ENCODE peak calls at places on chromosomes 2 and 18, in five cellular contexts. One of them, this sample, is unnamed.
A peak's percentile ranks its signal among the peaks of the same experiment; 100 is the strongest.

GRCh38 chr2:48812376-48812775 is 56.9 kb upstream of the LHCGR start:
- DNase-seq in foreskin melanocyte: no peak
- DNase-seq in activated CD4-positive, alpha-beta T cell treated with anti-CD3 and anti-CD28 coated beads for 1 hour: no peak
- DNase-seq in left ventricle myocardium superior: no peak
- DNase-seq in Kasumi-1: no peak
- DNase-seq in this sample: no peak

GRCh38 chr2:226791056-226791486 is 8.5 kb downstream of the IRS1 start:
- DNase-seq in foreskin melanocyte: peak; percentile 80
- DNase-seq in activated CD4-positive, alpha-beta T cell treated with anti-CD3 and anti-CD28 coated beads for 1 hour: no peak
- DNase-seq in left ventricle myocardium superior: peak; percentile 53
- DNase-seq in Kasumi-1: no peak
- DNase-seq in this sample: peak; percentile 74

GRCh38 chr18:47283476-47283875 is 32.0 kb upstream of the SKOR2 start:
- DNase-seq in foreskin melanocyte: no peak
- DNase-seq in activated CD4-positive, alpha-beta T cell treated with anti-CD3 and anti-CD28 coated beads for 1 hour: no peak
- DNase-seq in left ventricle myocardium superior: no peak
- DNase-seq in Kasumi-1: peak; percentile 53
- DNase-seq in this sample: no peak

GRCh38 chr2:10783421-10783820 is 29.2 kb downstream of the PDIA6 start:
- DNase-seq in foreskin melanocyte: no peak
- DNase-seq in activated CD4-positive, alpha-beta T cell treated with anti-CD3 and anti-CD28 coated beads for 1 hour: no peak
- DNase-seq in left ventricle myocardium superior: no peak
- DNase-seq in Kasumi-1: no peak
- DNase-seq in this sample: no peak

GRCh38 chr2:170221317-170222288 is 43.7 kb downstream of the MYO3B start:
- DNase-seq in foreskin melanocyte: no peak
- DNase-seq in activated CD4-positive, alpha-beta T cell treated with anti-CD3 and anti-CD28 coated beads for 1 hour: no peak
- DNase-seq in left ventricle myocardium superior: no peak
- DNase-seq in Kasumi-1: no peak
- DNase-seq in this sample: no peak

GRCh38 chr2:45237128-45237527 is 227.9 kb upstream of the SIX2 start:
- DNase-seq in foreskin melanocyte: peak; percentile 16
- DNase-seq in activated CD4-positive, alpha-beta T cell treated with anti-CD3 and anti-CD28 coated beads for 1 hour: no peak
- DNase-seq in left ventricle myocardium superior: no peak
- DNase-seq in Kasumi-1: no peak
- DNase-seq in this sample: no peak

GRCh38 chr2:15302154-15302553 is 259.0 kb downstream of the NBAS start:
- DNase-seq in foreskin melanocyte: no peak
- DNase-seq in activated CD4-positive, alpha-beta T cell treated with anti-CD3 and anti-CD28 coated beads for 1 hour: no peak
- DNase-seq in left ventricle myocardium superior: no peak
- DNase-seq in Kasumi-1: no peak
- DNase-seq in this sample: no peak

GRCh38 chr2:233691443-233692433 is 952 bp upstream of the UGT1A6 start:
- DNase-seq in foreskin melanocyte: no peak
- DNase-seq in activated CD4-positive, alpha-beta T cell treated with anti-CD3 and anti-CD28 coated beads for 1 hour: no peak
- DNase-seq in left ventricle myocardium superior: no peak
- DNase-seq in Kasumi-1: no peak
- DNase-seq in this sample: no peak

GRCh38 chr2:41923156-41923786 is 124.5 kb upstream of the PKDCC start:
- DNase-seq in foreskin melanocyte: no peak
- DNase-seq in activated CD4-positive, alpha-beta T cell treated with anti-CD3 and anti-CD28 coated beads for 1 hour: no peak
- DNase-seq in left ventricle myocardium superior: no peak
- DNase-seq in Kasumi-1: no peak
- DNase-seq in this sample: no peak

GRCh38 chr18:12599543-12599942 is 58.4 kb downstream of the SPIRE1 start:
- DNase-seq in foreskin melanocyte: no peak
- DNase-seq in activated CD4-positive, alpha-beta T cell treated with anti-CD3 and anti-CD28 coated beads for 1 hour: no peak
- DNase-seq in left ventricle myocardium superior: no peak
- DNase-seq in Kasumi-1: no peak
- DNase-seq in this sample: no peak

GRCh38 chr2:239685556-239685955 is 284.7 kb upstream of the HDAC4 start:
- DNase-seq in foreskin melanocyte: no peak
- DNase-seq in activated CD4-positive, alpha-beta T cell treated with anti-CD3 and anti-CD28 coated beads for 1 hour: no peak
- DNase-seq in left ventricle myocardium superior: no peak
- DNase-seq in Kasumi-1: no peak
- DNase-seq in this sample: peak; percentile 27

GRCh38 chr18:13381907-13382682 is 163.5 kb downstream of the LDLRAD4 start:
- DNase-seq in foreskin melanocyte: no peak
- DNase-seq in activated CD4-positive, alpha-beta T cell treated with anti-CD3 and anti-CD28 coated beads for 1 hour: no peak
- DNase-seq in left ventricle myocardium superior: peak; percentile 80
- DNase-seq in Kasumi-1: no peak
- DNase-seq in this sample: peak; percentile 85

GRCh38 chr2:212723226-212723625 is 184.6 kb upstream of the ERBB4 start:
- DNase-seq in foreskin melanocyte: peak; percentile 54
- DNase-seq in activated CD4-positive, alpha-beta T cell treated with anti-CD3 and anti-CD28 coated beads for 1 hour: no peak
- DNase-seq in left ventricle myocardium superior: no peak
- DNase-seq in Kasumi-1: no peak
- DNase-seq in this sample: no peak

GRCh38 chr2:2681611-2682295 is 350.7 kb upstream of the MYT1L start:
- DNase-seq in foreskin melanocyte: no peak
- DNase-seq in activated CD4-positive, alpha-beta T cell treated with anti-CD3 and anti-CD28 coated beads for 1 hour: no peak
- DNase-seq in left ventricle myocardium superior: no peak
- DNase-seq in Kasumi-1: peak; percentile 43
- DNase-seq in this sample: no peak

GRCh38 chr18:45688834-45689233 is 35.1 kb upstream of the SLC14A1 start:
- DNase-seq in foreskin melanocyte: no peak
- DNase-seq in activated CD4-positive, alpha-beta T cell treated with anti-CD3 and anti-CD28 coated beads for 1 hour: peak; percentile 48
- DNase-seq in left ventricle myocardium superior: no peak
- DNase-seq in Kasumi-1: no peak
- DNase-seq in this sample: no peak

GRCh38 chr2:18311413-18311812 is 249.0 kb downstream of the RDH14 start:
- DNase-seq in foreskin melanocyte: no peak
- DNase-seq in activated CD4-positive, alpha-beta T cell treated with anti-CD3 and anti-CD28 coated beads for 1 hour: no peak
- DNase-seq in left ventricle myocardium superior: no peak
- DNase-seq in Kasumi-1: no peak
- DNase-seq in this sample: no peak

GRCh38 chr2:166464187-166464586 is 29.9 kb downstream of the SCN7A start:
- DNase-seq in foreskin melanocyte: no peak
- DNase-seq in activated CD4-positive, alpha-beta T cell treated with anti-CD3 and anti-CD28 coated beads for 1 hour: no peak
- DNase-seq in left ventricle myocardium superior: no peak
- DNase-seq in Kasumi-1: no peak
- DNase-seq in this sample: no peak

This sample was measured in Right ventricle myocardium inferior.